ENCODE peak calls at places on chromosome 6, in five cellular contexts. G is SJSA1, Q is AG04449, E is heart left ventricle, H is BJ. I is an unnamed sample.

GRCh38 chr6:96074006-96074405 is 58.2 kb downstream of the FUT9 start:
- DNase-seq in G (no peak), Q (no peak), E (no peak), H (no peak), I (no peak)

GRCh38 chr6:75922226-75922625 is 150.2 kb downstream of the IMPG1 start:
- DNase-seq in G (no peak), Q (no peak), E (no peak), H (no peak), I (no peak)

GRCh38 chr6:122772724-122773123 is 6.8 kb upstream of the FABP7 start:
- DNase-seq in G (no peak), Q (no peak), E (no peak), H (no peak), I (no peak)

GRCh38 chr6:133817460-133818047 is 71.4 kb upstream of the TCF21 start:
- DNase-seq in G (no peak), Q (no peak), E (no peak), H (no peak), I (no peak)

GRCh38 chr6:31400467-31401289 is 2.7 kb upstream of the MICA start:
- DNase-seq in G (peak), Q (no peak), E (peak), H (no peak), I (peak)

GRCh38 chr6:38187285-38187684 is 367.8 kb downstream of the ZFAND3 start:
- DNase-seq in G (no peak), Q (no peak), E (no peak), H (no peak), I (no peak)

GRCh38 chr6:151240036-151240685 is 394 bp downstream of the AKAP12 start:
- DNase-seq in G (peak), Q (no peak), E (peak), H (no peak), I (peak)

GRCh38 chr6:134363323-134364039 is 45.6 kb upstream of the SGK1 start:
- DNase-seq in G (no peak), Q (no peak), E (no peak), H (peak), I (no peak)

GRCh38 chr6:127216821-127217789 is 49.6 kb upstream of the RNF146 start:
- DNase-seq in G (no peak), Q (no peak), E (no peak), H (no peak), I (no peak)

GRCh38 chr6:156402628-156403027 is 374.6 kb upstream of the ARID1B start:
- DNase-seq in G (no peak), Q (no peak), E (no peak), H (no peak), I (no peak)

GRCh38 chr6:52538252-52538905 is 38.5 kb downstream of the TRAM2 start:
- DNase-seq in G (peak), Q (no peak), E (no peak), H (no peak), I (no peak)

GRCh38 chr6:40409716-40410397 is 177.3 kb downstream of the LRFN2 start:
- DNase-seq in G (no peak), Q (no peak), E (no peak), H (no peak), I (no peak)

GRCh38 chr6:155310596-155310995 is 3.7 kb downstream of the TFB1M start:
- DNase-seq in G (no peak), Q (no peak), E (no peak), H (no peak), I (no peak)

GRCh38 chr6:107931894-107932293 is 26.1 kb downstream of the SEC63 start:
- DNase-seq in G (no peak), Q (no peak), E (no peak), H (no peak), I (no peak)

GRCh38 chr6:4093288-4093687 is 14.4 kb upstream of the FAM217A start:
- DNase-seq in G (no peak), Q (no peak), E (no peak), H (no peak), I (no peak)

GRCh38 chr6:158340252-158340651 is 28.0 kb downstream of the TULP4 start:
- DNase-seq in G (no peak), Q (no peak), E (no peak), H (no peak), I (no peak)

GRCh38 chr6:89793586-89793985 is 26.0 kb downstream of the MDN1 start:
- DNase-seq in G (no peak), Q (no peak), E (peak), H (no peak), I (peak)

GRCh38 chr6:25006565-25007001 is 70.8 kb upstream of the RIPOR2 start:
- DNase-seq in G (no peak), Q (no peak), E (no peak), H (no peak), I (no peak)

GRCh38 chr6:158808918-158809678 is 10.1 kb downstream of the EZR start:
- DNase-seq in G (no peak), Q (no peak), E (no peak), H (no peak), I (no peak)

GRCh38 chr6:17450825-17451224 is 57.4 kb downstream of the CAP2 start:
- DNase-seq in G (no peak), Q (no peak), E (no peak), H (no peak), I (no peak)

GRCh38 chr6:32439708-32440214 is at the start of gene HLA-DRA:
- DNase-seq in G (no peak), Q (no peak), E (no peak), H (peak), I (no peak)

GRCh38 chr6:90100059-90100665 is 196.5 kb downstream of the BACH2 start:
- DNase-seq in G (no peak), Q (no peak), E (no peak), H (no peak), I (no peak)

DNA sequence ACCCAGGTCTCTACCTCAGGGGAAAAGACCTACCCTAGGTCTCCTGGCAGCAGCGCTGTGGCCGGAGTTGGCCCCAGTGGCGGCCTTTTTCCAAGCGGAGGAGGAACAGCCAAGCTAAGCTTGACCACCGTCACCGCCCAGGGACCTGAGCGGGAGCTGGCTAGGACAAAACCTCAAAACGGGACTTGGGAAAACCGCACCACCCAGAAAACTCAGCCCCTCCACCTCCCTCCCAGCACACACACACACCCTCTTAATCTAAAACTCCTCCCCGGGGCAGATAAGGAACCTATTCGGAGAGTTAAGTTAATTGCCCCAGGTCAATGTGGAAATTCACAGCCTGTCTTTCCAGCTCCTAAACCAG is 2.7 kb upstream of the TRERF1 start:
- DNase-seq in G (no peak), Q (no peak), E (peak), H (no peak), I (peak)
- H3K4me3 ChIP-seq in G (no peak), Q (no peak), E (peak), H (no peak), I (peak)

DNA sequence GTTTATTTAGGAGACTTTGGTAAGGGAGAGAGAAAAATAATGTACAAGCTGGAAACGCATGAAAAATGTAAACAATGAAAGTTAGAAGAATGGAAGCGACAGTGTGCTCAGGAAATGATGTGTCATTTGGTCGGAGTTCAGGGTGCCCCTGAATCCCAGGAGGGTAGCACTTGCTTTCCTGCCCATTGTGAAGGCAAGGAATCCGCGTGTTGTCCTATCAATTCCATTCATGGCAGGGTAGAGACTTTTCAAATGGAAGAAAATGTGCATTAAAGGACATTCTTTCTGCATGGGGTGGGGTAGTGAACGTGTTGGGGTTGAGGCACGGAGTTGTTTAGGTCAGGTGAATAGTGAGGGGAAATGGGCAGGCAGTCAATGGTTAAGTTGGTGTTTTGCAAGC is 33.7 kb downstream of the GCNT2 start:
- DNase-seq in G (peak), Q (no peak), E (no peak), H (no peak), I (no peak)
- H3K4me3 ChIP-seq in G (no peak), Q (no peak), E (no peak), H (no peak), I (no peak)

DNA sequence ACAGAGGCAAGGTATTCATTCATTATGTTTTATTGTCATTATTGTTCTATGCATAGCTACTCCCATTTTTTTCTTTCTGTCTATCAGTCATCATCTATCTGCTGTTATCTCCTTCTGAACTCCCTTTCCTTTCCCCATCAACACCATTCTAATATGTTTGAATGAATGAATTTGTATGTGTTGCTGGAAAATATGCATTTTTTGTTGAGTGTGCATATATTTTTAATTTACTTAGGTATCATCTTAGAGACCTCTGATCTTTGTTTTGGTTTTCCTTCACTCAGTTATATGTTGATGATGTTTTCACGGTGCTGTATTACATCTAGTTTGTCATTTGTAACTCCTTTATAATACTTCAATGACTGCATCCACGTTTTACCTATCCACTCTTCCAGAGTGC is 12.1 kb upstream of the PRL start:
- DNase-seq in G (no peak), Q (no peak), E (no peak), H (no peak), I (no peak)
- H3K4me3 ChIP-seq in G (no peak), Q (no peak), E (no peak), H (no peak), I (no peak)

GRCh38 chr6:27553123-27553904 is 80.4 kb upstream of the ZNF184 start:
- DNase-seq in G (no peak), Q (no peak), E (no peak), H (no peak), I (no peak)
- H3K4me3 ChIP-seq in G (no peak), Q (no peak), E (no peak), H (no peak), I (no peak)

DNA sequence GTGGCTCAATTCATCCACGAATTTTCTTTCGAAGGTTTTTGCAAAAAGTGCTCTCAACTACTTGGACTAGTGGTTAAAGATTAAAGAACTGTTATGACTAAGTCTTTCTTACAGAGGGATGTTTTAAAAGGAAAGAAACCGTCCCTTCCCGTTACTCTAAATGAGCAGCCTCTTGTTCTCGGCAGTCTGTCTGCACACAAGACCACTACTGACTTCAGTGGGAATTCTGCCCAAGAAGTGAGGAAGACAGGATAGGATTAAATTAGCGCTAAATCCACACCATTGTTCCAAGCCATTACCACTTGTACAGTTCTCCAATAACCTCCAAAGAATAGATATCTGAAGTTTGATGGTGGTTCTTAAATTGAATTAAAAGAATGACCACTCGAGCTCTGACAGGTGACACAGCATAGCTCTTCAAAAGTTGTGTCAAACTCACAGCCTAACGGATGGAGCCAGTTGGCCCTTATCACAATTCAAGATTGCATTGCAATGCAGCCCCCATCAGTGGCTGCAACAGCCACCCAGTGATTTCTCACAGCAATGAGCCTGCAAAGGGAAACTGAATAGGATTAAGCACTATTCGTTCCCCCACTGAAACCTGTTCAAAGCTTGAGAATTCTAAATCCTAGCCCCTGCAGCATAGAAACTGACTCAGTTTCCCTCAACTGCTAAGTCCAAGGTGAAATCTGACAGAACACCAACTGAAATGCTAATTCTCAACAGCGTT is 1.8 kb downstream of the EPB41L2 start:
- DNase-seq in G (no peak), Q (no peak), E (no peak), H (no peak), I (no peak)
- H3K4me3 ChIP-seq in G (peak), Q (peak), E (peak), H (peak), I (peak)

DNA sequence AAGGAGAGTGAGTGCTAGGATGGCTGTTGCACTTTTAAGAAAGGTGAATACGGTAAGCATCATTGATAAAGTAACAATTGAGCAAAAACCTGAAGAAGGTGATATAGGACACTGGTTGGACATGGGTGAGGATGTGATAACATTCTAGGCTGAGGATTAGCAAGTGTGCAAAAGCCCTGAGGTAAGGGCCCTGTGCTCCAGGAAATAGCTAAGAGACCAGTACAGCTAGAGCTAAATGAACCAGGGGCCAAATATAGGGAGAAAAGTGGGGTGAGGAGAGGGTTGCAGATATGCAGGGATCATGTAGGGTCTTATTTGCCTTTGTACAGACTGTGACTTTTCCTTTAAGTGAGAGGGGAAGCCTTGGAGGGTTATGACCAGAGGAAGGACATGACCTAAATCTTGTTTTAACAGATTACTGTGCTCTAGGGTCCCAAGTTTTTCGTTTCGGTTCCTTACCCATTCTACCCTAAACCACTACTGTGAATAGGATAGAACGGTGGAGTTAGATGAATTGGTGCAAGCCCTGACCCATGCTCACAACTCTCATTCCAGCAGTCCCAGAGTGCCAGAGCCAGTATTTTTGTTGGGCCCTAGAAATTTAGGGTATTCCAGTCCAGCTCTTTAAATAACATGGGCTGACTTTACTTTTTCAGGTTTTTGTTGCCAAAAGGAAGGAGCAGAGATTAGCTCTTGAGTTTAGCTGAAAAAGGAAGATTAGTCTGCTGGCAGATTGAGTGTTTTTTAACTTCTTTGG is 10.7 kb downstream of the MAPK14 start:
- DNase-seq in G (no peak), Q (no peak), E (no peak), H (no peak), I (no peak)
- H3K4me3 ChIP-seq in G (no peak), Q (no peak), E (no peak), H (no peak), I (no peak)

GRCh38 chr6:12343122-12343439 is 52.9 kb downstream of the EDN1 start:
- DNase-seq in G (no peak), Q (no peak), E (no peak), H (no peak), I (no peak)

GRCh38 chr6:12344949-12345693 is 55.0 kb downstream of the EDN1 start:
- DNase-seq in G (no peak), Q (no peak), E (no peak), H (no peak), I (no peak)

GRCh38 chr6:12343440-12344162 is 53.4 kb downstream of the EDN1 start:
- DNase-seq in G (no peak), Q (peak), E (no peak), H (no peak), I (no peak)

GRCh38 chr6:12340488-12340818 is 50.3 kb downstream of the EDN1 start:
- DNase-seq in G (no peak), Q (no peak), E (no peak), H (no peak), I (no peak)

DNA sequence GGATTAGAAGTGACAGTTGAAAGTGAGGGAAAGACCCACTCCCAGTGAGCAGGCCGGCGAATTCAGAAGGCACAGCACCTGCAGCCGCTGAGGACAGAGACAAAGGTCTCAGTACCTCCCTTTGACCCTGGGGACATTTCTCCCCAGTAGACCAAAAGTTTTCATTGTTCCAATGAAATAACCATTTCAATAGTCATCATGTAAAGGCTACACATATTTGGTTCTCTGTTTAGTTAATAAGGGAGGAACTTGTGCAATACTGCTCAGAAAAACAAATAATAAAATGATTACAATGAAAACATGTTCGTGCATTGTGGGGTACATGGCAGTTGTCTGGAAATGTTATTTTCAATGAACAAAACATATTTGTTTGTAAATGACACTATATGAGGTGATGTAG is 52.5 kb downstream of the EDN1 start:
- DNase-seq in G (no peak), Q (no peak), E (no peak), H (no peak), I (no peak)
- H3K4me3 ChIP-seq in G (no peak), Q (no peak), E (no peak), H (no peak), I (no peak)

GRCh38 chr6:36884610-36885009 is 1.1 kb upstream of the C6orf89 start:
- DNase-seq in G (no peak), Q (no peak), E (no peak), H (no peak), I (no peak)

GRCh38 chr6:36888115-36888643 is 2.4 kb downstream of the C6orf89 start:
- DNase-seq in G (no peak), Q (no peak), E (no peak), H (no peak), I (no peak)

GRCh38 chr6:36888654-36889481 is 3.1 kb downstream of the C6orf89 start:
- DNase-seq in G (no peak), Q (no peak), E (no peak), H (no peak), I (no peak)

GRCh38 chr6:36885461-36886401 is at the start of gene C6orf89:
- DNase-seq in G (peak), Q (peak), E (peak), H (peak), I (peak)

DNA sequence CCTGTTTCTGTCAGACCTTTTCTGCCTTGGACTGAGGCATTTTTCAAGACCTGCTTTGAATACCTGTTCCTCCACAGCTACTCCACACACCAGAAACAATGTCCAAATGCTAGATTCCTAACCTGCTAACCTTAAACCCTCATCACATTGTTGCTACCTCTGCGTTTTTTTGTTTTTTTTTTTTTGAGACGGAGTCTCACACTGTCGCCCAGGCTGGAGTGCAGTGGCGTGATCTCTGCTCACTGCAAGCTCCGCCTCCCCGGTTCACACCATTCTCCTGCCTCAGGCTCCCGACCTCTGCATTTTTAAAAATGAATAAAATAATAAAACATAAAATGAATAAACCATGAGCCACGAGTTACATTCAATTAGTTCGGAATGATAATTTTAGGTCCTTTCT is 1.2 kb downstream of the C6orf89 start:
- DNase-seq in G (no peak), Q (no peak), E (no peak), H (no peak), I (no peak)
- H3K4me3 ChIP-seq in G (peak), Q (peak), E (peak), H (peak), I (peak)

DNA sequence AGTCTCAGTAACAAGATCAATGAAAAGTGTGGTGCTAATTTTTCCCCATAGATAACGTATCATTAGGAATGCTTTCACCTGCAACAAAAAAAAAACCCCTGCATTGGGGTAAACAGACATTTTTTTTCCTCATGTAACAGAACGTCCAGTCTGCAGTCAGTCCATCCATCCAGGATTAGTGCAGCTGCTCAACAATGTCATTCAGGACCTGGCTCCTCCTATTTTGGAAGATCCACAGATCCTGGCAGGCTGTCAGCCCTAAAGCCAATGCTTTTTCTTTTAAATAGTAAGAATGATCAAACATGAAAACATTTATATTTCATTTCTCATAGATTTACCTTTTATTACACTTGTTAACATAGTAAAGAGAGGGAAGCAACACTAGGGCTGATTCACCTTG is 116.5 kb upstream of the CCDC28A start:
- DNase-seq in G (no peak), Q (no peak), E (no peak), H (no peak), I (no peak)
- H3K4me3 ChIP-seq in G (no peak), Q (no peak), E (no peak), H (no peak), I (no peak)